ENCODE peak calls at places on chromosomes 5 and 9, in five cellular contexts. One of them, this sample, is unnamed.

GRCh38 chr9:91978739-91979414 is 28.8 kb upstream of the ROR2 start:
- DNase-seq in IMR-90: peak; percentile 93
- DNase-seq in astrocyte: peak; percentile 91
- DNase-seq in GM23338: peak; percentile 69
- DNase-seq in fibroblast of lung: peak; percentile 75
- DNase-seq in this sample: peak; percentile 46

GRCh38 chr9:21991039-21991959 is 2.9 kb downstream of the CDKN2A start:
- DNase-seq in IMR-90: no peak
- DNase-seq in astrocyte: no peak
- DNase-seq in GM23338: no peak
- DNase-seq in fibroblast of lung: no peak
- DNase-seq in this sample: no peak

GRCh38 chr5:135488727-135489465 is 36.7 kb upstream of the TIFAB start:
- DNase-seq in IMR-90: peak; percentile 73
- DNase-seq in astrocyte: peak; percentile 62
- DNase-seq in GM23338: peak; percentile 94
- DNase-seq in fibroblast of lung: peak; percentile 75
- DNase-seq in this sample: peak; percentile 76

GRCh38 chr9:13100914-13101572 is 178.4 kb downstream of the MPDZ start:
- DNase-seq in IMR-90: no peak
- DNase-seq in astrocyte: no peak
- DNase-seq in GM23338: no peak
- DNase-seq in fibroblast of lung: peak; percentile 29
- DNase-seq in this sample: no peak

GRCh38 chr5:555058-555623 is 30.9 kb upstream of the SLC9A3 start:
- DNase-seq in IMR-90: no peak
- DNase-seq in astrocyte: no peak
- DNase-seq in GM23338: no peak
- DNase-seq in fibroblast of lung: no peak
- DNase-seq in this sample: no peak

GRCh38 chr5:181221105-181221791 is 1.8 kb upstream of the TRIM41 start:
- DNase-seq in IMR-90: no peak
- DNase-seq in astrocyte: no peak
- DNase-seq in GM23338: peak; percentile 47
- DNase-seq in fibroblast of lung: no peak
- DNase-seq in this sample: no peak

GRCh38 chr9:4519604-4520003 is 29.3 kb downstream of the SLC1A1 start:
- DNase-seq in IMR-90: no peak
- DNase-seq in astrocyte: no peak
- DNase-seq in GM23338: no peak
- DNase-seq in fibroblast of lung: no peak
- DNase-seq in this sample: no peak

GRCh38 chr5:98414938-98415337 is 358.5 kb upstream of the RGMB start:
- DNase-seq in IMR-90: peak; percentile 95
- DNase-seq in astrocyte: peak; percentile 98
- DNase-seq in GM23338: no peak
- DNase-seq in fibroblast of lung: peak; percentile 68
- DNase-seq in this sample: peak; percentile 96

GRCh38 chr9:112224401-112225289 is 49.5 kb upstream of the SUSD1 start:
- DNase-seq in IMR-90: peak; percentile 93
- DNase-seq in astrocyte: peak; percentile 70
- DNase-seq in GM23338: no peak
- DNase-seq in fibroblast of lung: peak; percentile 37
- DNase-seq in this sample: peak; percentile 53

GRCh38 chr5:52604151-52604550 is 183.6 kb upstream of the ITGA1 start:
- DNase-seq in IMR-90: no peak
- DNase-seq in astrocyte: no peak
- DNase-seq in GM23338: no peak
- DNase-seq in fibroblast of lung: no peak
- DNase-seq in this sample: peak; percentile 12

GRCh38 chr9:135647897-135648296 is 8.6 kb upstream of the GLT6D1 start:
- DNase-seq in IMR-90: no peak
- DNase-seq in astrocyte: no peak
- DNase-seq in GM23338: peak; percentile 32
- DNase-seq in fibroblast of lung: no peak
- DNase-seq in this sample: no peak
- H2AFZ ChIP-seq in IMR-90: no peak overlapping the region
- H2AFZ ChIP-seq in astrocyte: no peak overlapping the region
- H2AFZ ChIP-seq in GM23338: no peak overlapping the region
- H2AFZ ChIP-seq in fibroblast of lung: no peak overlapping the region
- H2AFZ ChIP-seq in this sample: no peak overlapping the region

DNA sequence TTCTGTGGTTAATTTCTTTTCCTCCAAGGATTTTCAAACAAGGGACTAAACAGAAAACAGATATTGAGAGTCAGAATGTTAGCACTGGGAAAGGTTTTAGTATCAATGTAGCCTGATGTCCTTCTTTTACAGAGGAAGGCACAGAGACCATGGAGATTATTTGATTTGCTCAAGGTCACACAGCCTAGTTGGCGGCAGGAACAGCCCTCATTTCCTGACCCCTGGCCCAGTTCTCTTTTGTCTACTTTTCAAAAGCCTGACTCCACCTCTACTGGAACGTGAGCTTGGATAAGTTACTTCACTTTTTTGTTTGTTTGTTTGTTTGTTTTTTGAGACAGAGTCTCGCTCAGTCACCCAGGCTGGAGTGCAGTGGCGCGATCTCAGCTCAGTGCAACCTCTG is 6.6 kb upstream of the NRG2 start:
- DNase-seq in IMR-90: no peak
- DNase-seq in astrocyte: no peak
- DNase-seq in GM23338: no peak
- DNase-seq in fibroblast of lung: no peak
- DNase-seq in this sample: no peak
- H2AFZ ChIP-seq in IMR-90: no peak overlapping the region
- H2AFZ ChIP-seq in astrocyte: no peak overlapping the region
- H2AFZ ChIP-seq in GM23338: no peak overlapping the region
- H2AFZ ChIP-seq in fibroblast of lung: no peak overlapping the region
- H2AFZ ChIP-seq in this sample: no peak overlapping the region

GRCh38 chr5:61657010-61657409 is 325.0 kb downstream of the ZSWIM6 start:
- DNase-seq in IMR-90: no peak
- DNase-seq in astrocyte: no peak
- DNase-seq in GM23338: no peak
- DNase-seq in fibroblast of lung: no peak
- DNase-seq in this sample: no peak

GRCh38 chr5:61653802-61654580 is 321.9 kb downstream of the ZSWIM6 start:
- DNase-seq in IMR-90: no peak
- DNase-seq in astrocyte: no peak
- DNase-seq in GM23338: peak; percentile 20
- DNase-seq in fibroblast of lung: no peak
- DNase-seq in this sample: no peak

GRCh38 chr5:61662670-61663069 is 330.6 kb downstream of the ZSWIM6 start:
- DNase-seq in IMR-90: no peak
- DNase-seq in astrocyte: no peak
- DNase-seq in GM23338: no peak
- DNase-seq in fibroblast of lung: no peak
- DNase-seq in this sample: no peak

GRCh38 chr5:61658592-61659008 is 326.5 kb downstream of the ZSWIM6 start:
- DNase-seq in IMR-90: peak; percentile 65
- DNase-seq in astrocyte: peak; percentile 33
- DNase-seq in GM23338: peak; percentile 94
- DNase-seq in fibroblast of lung: peak; percentile 74
- DNase-seq in this sample: peak; percentile 76

GRCh38 chr5:61659221-61659696 is 327.2 kb downstream of the ZSWIM6 start:
- DNase-seq in IMR-90: no peak
- DNase-seq in astrocyte: no peak
- DNase-seq in GM23338: peak; percentile 89
- DNase-seq in fibroblast of lung: no peak
- DNase-seq in this sample: no peak
- H2AFZ ChIP-seq in IMR-90: no peak overlapping the region
- H2AFZ ChIP-seq in astrocyte: no peak overlapping the region
- H2AFZ ChIP-seq in GM23338: peak overlapping the region; percentile 86
- H2AFZ ChIP-seq in fibroblast of lung: no peak overlapping the region
- H2AFZ ChIP-seq in this sample: no peak overlapping the region

GRCh38 chr9:88694625-88695024 is 159.6 kb downstream of the NXNL2 start:
- DNase-seq in IMR-90: peak; percentile 87
- DNase-seq in astrocyte: peak; percentile 78
- DNase-seq in GM23338: no peak
- DNase-seq in fibroblast of lung: peak; percentile 68
- DNase-seq in this sample: no peak

GRCh38 chr9:88696501-88696900 is 161.5 kb downstream of the NXNL2 start:
- DNase-seq in IMR-90: no peak
- DNase-seq in astrocyte: no peak
- DNase-seq in GM23338: no peak
- DNase-seq in fibroblast of lung: no peak
- DNase-seq in this sample: no peak

GRCh38 chr9:88692837-88693236 is 157.9 kb downstream of the NXNL2 start:
- DNase-seq in IMR-90: no peak
- DNase-seq in astrocyte: no peak
- DNase-seq in GM23338: no peak
- DNase-seq in fibroblast of lung: no peak
- DNase-seq in this sample: no peak

GRCh38 chr9:88702985-88703384 is 168.0 kb downstream of the NXNL2 start:
- DNase-seq in IMR-90: no peak
- DNase-seq in astrocyte: no peak
- DNase-seq in GM23338: no peak
- DNase-seq in fibroblast of lung: no peak
- DNase-seq in this sample: no peak

DNA sequence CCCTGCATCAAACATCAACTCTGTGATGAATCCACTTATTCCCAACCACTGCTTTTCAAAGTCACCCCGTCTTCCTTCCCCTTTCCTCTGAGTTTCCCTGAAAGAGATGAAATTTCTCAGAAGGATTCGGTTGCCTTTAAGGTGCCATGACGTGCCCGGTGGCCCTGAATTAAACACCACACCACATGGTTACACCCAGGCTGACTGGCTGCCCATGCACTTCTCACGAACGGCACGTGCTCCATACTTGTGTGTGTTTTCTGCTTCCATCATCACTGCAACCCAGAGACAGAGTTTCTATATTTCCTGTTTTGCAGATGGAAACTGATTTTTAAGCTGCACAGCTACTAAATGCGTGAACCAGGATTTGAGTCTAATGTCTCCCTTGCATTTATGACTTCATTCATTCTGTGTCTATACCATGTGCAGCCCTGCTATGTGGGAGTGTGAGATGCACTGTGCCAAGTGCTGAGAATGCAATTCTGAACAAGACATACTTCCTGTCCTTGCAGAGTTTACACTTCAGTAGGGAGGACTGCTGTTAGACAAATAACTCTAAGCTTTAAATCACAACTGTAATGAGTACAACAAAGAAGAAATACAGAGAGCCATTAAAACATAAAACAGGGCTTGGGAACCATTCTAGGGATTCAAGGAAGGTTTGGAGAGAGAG is 162.9 kb downstream of the NXNL2 start:
- DNase-seq in IMR-90: peak; percentile 39
- DNase-seq in astrocyte: no peak
- DNase-seq in GM23338: no peak
- DNase-seq in fibroblast of lung: peak; percentile 65
- DNase-seq in this sample: no peak
- H2AFZ ChIP-seq in IMR-90: no peak overlapping the region
- H2AFZ ChIP-seq in astrocyte: peak overlapping the region; percentile 1
- H2AFZ ChIP-seq in GM23338: no peak overlapping the region
- H2AFZ ChIP-seq in fibroblast of lung: no peak overlapping the region
- H2AFZ ChIP-seq in this sample: no peak overlapping the region

GRCh38 chr5:94353605-94354004 is 264.8 kb downstream of the KIAA0825 start:
- DNase-seq in IMR-90: no peak
- DNase-seq in astrocyte: no peak
- DNase-seq in GM23338: no peak
- DNase-seq in fibroblast of lung: no peak
- DNase-seq in this sample: no peak
- H2AFZ ChIP-seq in IMR-90: no peak overlapping the region
- H2AFZ ChIP-seq in astrocyte: no peak overlapping the region
- H2AFZ ChIP-seq in GM23338: no peak overlapping the region
- H2AFZ ChIP-seq in fibroblast of lung: no peak overlapping the region
- H2AFZ ChIP-seq in this sample: no peak overlapping the region

DNA sequence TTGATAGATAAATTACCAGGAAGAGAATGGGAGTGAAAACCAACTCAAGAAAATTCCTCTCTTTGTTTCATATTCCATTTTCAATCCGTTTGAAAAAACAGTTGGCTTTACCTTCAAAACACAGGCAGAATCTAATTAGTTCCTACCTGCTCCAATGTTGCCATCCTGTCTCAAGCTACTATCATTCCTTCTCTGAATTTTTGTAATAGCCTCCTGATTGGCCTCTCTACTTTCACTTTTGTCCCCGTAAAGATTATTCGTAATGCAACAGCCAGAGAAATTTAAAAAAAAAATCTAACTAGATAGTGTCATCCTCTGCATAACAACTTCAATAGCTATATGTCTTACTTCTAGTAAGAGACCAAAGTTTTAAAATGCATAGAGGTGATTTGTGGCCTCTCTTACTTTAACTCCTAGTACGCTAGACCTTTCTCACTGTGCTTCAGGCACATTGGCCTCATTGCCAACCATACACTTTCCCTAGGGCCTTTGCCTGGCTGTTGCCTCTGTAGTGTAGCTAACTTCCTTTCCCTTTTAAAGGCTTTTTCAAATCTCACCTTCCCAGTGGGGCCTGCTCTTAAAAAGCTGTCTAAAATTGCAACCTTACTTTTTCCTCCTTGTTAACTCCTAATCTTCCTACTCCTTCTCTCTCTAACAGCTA is 311.3 kb upstream of the GRIN3A start:
- DNase-seq in IMR-90: no peak
- DNase-seq in astrocyte: no peak
- DNase-seq in GM23338: no peak
- DNase-seq in fibroblast of lung: no peak
- DNase-seq in this sample: no peak
- H2AFZ ChIP-seq in IMR-90: no peak overlapping the region
- H2AFZ ChIP-seq in astrocyte: no peak overlapping the region
- H2AFZ ChIP-seq in GM23338: no peak overlapping the region
- H2AFZ ChIP-seq in fibroblast of lung: no peak overlapping the region
- H2AFZ ChIP-seq in this sample: no peak overlapping the region

GRCh38 chr5:56088967-56089829 is 94.4 kb upstream of the IL6ST start:
- DNase-seq in IMR-90: peak; percentile 80
- DNase-seq in astrocyte: peak; percentile 83
- DNase-seq in GM23338: no peak
- DNase-seq in fibroblast of lung: no peak
- DNase-seq in this sample: peak; percentile 55
- H2AFZ ChIP-seq in IMR-90: peak overlapping the region; percentile 85
- H2AFZ ChIP-seq in astrocyte: no peak overlapping the region
- H2AFZ ChIP-seq in GM23338: peak overlapping the region; percentile 69
- H2AFZ ChIP-seq in fibroblast of lung: no peak overlapping the region
- H2AFZ ChIP-seq in this sample: no peak overlapping the region

GRCh38 chr9:123281659-123282342 is 13.4 kb upstream of the STRBP start:
- DNase-seq in IMR-90: no peak
- DNase-seq in astrocyte: no peak
- DNase-seq in GM23338: no peak
- DNase-seq in fibroblast of lung: no peak
- DNase-seq in this sample: no peak
- H2AFZ ChIP-seq in IMR-90: no peak overlapping the region
- H2AFZ ChIP-seq in astrocyte: no peak overlapping the region
- H2AFZ ChIP-seq in GM23338: no peak overlapping the region
- H2AFZ ChIP-seq in fibroblast of lung: no peak overlapping the region
- H2AFZ ChIP-seq in this sample: no peak overlapping the region